ENCODE peak calls at places on chromosomes 7 and 10, in eight cellular contexts. P is heart right ventricle, Z is kidney, Q is left lung, B is tibial nerve, H is H9, J is upper lobe of right lung, N is GM23248. S is an unnamed sample. For H3K4me1, the result is how much of the 10 kb centered on the place peaks cover.

GRCh38 chr7:157046681-157047080 is 36.2 kb upstream of the MNX1 start:
- DNase-seq in P (no peak), Z (no peak), Q (no peak), B (no peak), H (no peak), J (no peak), N (peak), S (no peak)

GRCh38 chr10:51156913-51157312 is 82.6 kb downstream of the PRKG1 start:
- DNase-seq in P (no peak), Z (no peak), Q (no peak), B (no peak), H (no peak), J (no peak), N (peak), S (no peak)

GRCh38 chr10:122362621-122363020 is 11.9 kb upstream of the PLEKHA1 start:
- DNase-seq in P (no peak), Z (no peak), Q (no peak), B (no peak), H (no peak), J (no peak), N (peak), S (no peak)

GRCh38 chr7:134774076-134774475 is 5.4 kb upstream of the CALD1 start:
- DNase-seq in P (no peak), Z (no peak), Q (no peak), B (no peak), H (no peak), J (no peak), N (no peak), S (no peak)

GRCh38 chr10:1152386-1153252 is 96.4 kb downstream of the WDR37 start:
- DNase-seq in P (peak), Z (no peak), Q (no peak), B (no peak), H (no peak), J (peak), N (peak), S (no peak)

GRCh38 chr7:142440219-142441073 is 182.6 kb upstream of the PRSS58 start:
- DNase-seq in P (no peak), Z (no peak), Q (no peak), B (no peak), H (no peak), J (no peak), N (peak), S (no peak)

GRCh38 chr10:36443233-36443632 is 682.2 kb upstream of the ANKRD30A start:
- DNase-seq in P (no peak), Z (no peak), Q (no peak), B (no peak), H (no peak), J (no peak), N (no peak), S (no peak)

GRCh38 chr10:49488056-49488455 is 50.9 kb downstream of the ERCC6 start:
- DNase-seq in P (no peak), Z (no peak), Q (no peak), B (no peak), H (no peak), J (no peak), N (no peak), S (no peak)

GRCh38 chr10:73597346-73597745 is 6.2 kb upstream of the USP54 start:
- DNase-seq in P (no peak), Z (no peak), Q (no peak), B (no peak), H (no peak), J (no peak), N (peak), S (no peak)

GRCh38 chr10:70834448-70835151 is 18.9 kb downstream of the SGPL1 start:
- DNase-seq in P (no peak), Z (no peak), Q (no peak), B (no peak), H (no peak), J (no peak), N (no peak), S (no peak)

GRCh38 chr10:100637785-100638184 is 102.0 kb downstream of the HIF1AN start:
- DNase-seq in P (no peak), Z (no peak), Q (no peak), B (no peak), H (peak), J (no peak), N (peak), S (no peak)

GRCh38 chr7:43758029-43758860 is at the start of gene BLVRA:
- DNase-seq in P (peak), Z (peak), Q (peak), B (peak), H (peak), J (peak), N (peak), S (peak)

GRCh38 chr10:17062009-17062408 is 67.6 kb downstream of the CUBN start:
- DNase-seq in P (no peak), Z (no peak), Q (no peak), B (no peak), H (no peak), J (no peak), N (peak), S (no peak)

GRCh38 chr10:88960854-88961253 is 8.3 kb upstream of the ACTA2 start:
- DNase-seq in P (no peak), Z (no peak), Q (no peak), B (no peak), H (no peak), J (no peak), N (peak), S (no peak)

GRCh38 chr7:157966490-157966889 is 621.1 kb downstream of the PTPRN2 start:
- DNase-seq in P (no peak), Z (no peak), Q (no peak), B (no peak), H (no peak), J (no peak), N (no peak), S (no peak)

GRCh38 chr7:47310020-47310419 is 271.9 kb downstream of the TNS3 start:
- DNase-seq in P (no peak), Z (no peak), Q (no peak), B (no peak), H (no peak), J (no peak), N (no peak), S (no peak)

GRCh38 chr7:98215561-98216495 is 4.6 kb downstream of the BHLHA15 start:
- DNase-seq in P (no peak), Z (peak), Q (peak), B (no peak), H (no peak), J (peak), N (no peak), S (peak)

GRCh38 chr7:5294169-5294987 is 11.6 kb downstream of the SLC29A4 start:
- DNase-seq in P (no peak), Z (no peak), Q (no peak), B (no peak), H (no peak), J (no peak), N (no peak), S (no peak)

GRCh38 chr7:37182011-37182478 is 266.6 kb downstream of the ELMO1 start:
- DNase-seq in P (peak), Z (peak), Q (peak), B (peak), H (peak), J (peak), N (peak), S (peak)

GRCh38 chr7:73904219-73905136 is 43.5 kb downstream of the TMEM270 start:
- DNase-seq in P (no peak), Z (peak), Q (peak), B (no peak), H (peak), J (peak), N (peak), S (peak)

GRCh38 chr7:155803418-155804376 is 8.6 kb downstream of the SHH start:
- DNase-seq in P (no peak), Z (peak), Q (peak), B (no peak), H (peak), J (peak), N (peak), S (peak)

GRCh38 chr7:13953368-13953767 is 36.1 kb downstream of the ETV1 start:
- DNase-seq in P (no peak), Z (no peak), Q (no peak), B (no peak), H (no peak), J (no peak), N (no peak), S (no peak)

GRCh38 chr10:69443354-69443753 is 7.9 kb upstream of the TSPAN15 start:
- DNase-seq in P (no peak), Z (no peak), Q (no peak), B (no peak), H (no peak), J (peak), N (no peak), S (no peak)

GRCh38 chr10:96322275-96322674 is 18.0 kb downstream of the DNTT start:
- DNase-seq in P (no peak), Z (no peak), Q (no peak), B (no peak), H (no peak), J (no peak), N (no peak), S (no peak)

GRCh38 chr7:13770305-13770704 is 219.2 kb downstream of the ETV1 start:
- DNase-seq in P (no peak), Z (no peak), Q (no peak), B (no peak), H (no peak), J (no peak), N (peak), S (no peak)

GRCh38 chr7:151954866-151955820 is 1.1 kb upstream of the GALNTL5 start:
- DNase-seq in P (peak), Z (peak), Q (no peak), B (peak), H (no peak), J (no peak), N (peak), S (no peak)

GRCh38 chr7:91034459-91035368 is 229.5 kb upstream of the FZD1 start:
- DNase-seq in P (peak), Z (no peak), Q (no peak), B (peak), H (peak), J (no peak), N (peak), S (peak)

GRCh38 chr10:78362406-78363022 is 328.9 kb downstream of the RPS24 start:
- DNase-seq in P (no peak), Z (no peak), Q (peak), B (no peak), H (peak), J (no peak), N (peak), S (peak)

GRCh38 chr10:91185239-91185875 is 35.1 kb upstream of the PCGF5 start:
- DNase-seq in P (no peak), Z (peak), Q (no peak), B (no peak), H (no peak), J (no peak), N (peak), S (peak)

GRCh38 chr7:69598487-69599148 is 343 bp downstream of the AUTS2 start:
- DNase-seq in P (peak), Z (peak), Q (peak), B (no peak), H (no peak), J (peak), N (no peak), S (no peak)

GRCh38 chr10:61475449-61475873 is 22.3 kb upstream of the TMEM26 start:
- DNase-seq in P (no peak), Z (no peak), Q (no peak), B (no peak), H (no peak), J (no peak), N (peak), S (no peak)

GRCh38 chr7:148264933-148265557 is 325.5 kb upstream of the C7orf33 start:
- DNase-seq in P (no peak), Z (no peak), Q (no peak), B (no peak), H (peak), J (no peak), N (peak), S (no peak)

GRCh38 chr7:130891254-130892094 is 157.5 kb upstream of the KLF14 start:
- DNase-seq in P (peak), Z (peak), Q (peak), B (peak), H (no peak), J (peak), N (peak), S (peak)

GRCh38 chr10:110311357-110311949 is 6.7 kb upstream of the SMNDC1 start:
- DNase-seq in P (peak), Z (no peak), Q (no peak), B (no peak), H (peak), J (no peak), N (peak), S (no peak)

GRCh38 chr7:135235841-135236240 is 2.2 kb downstream of the STRA8 start:
- DNase-seq in P (no peak), Z (no peak), Q (no peak), B (no peak), H (no peak), J (no peak), N (no peak), S (no peak)

GRCh38 chr10:90318659-90319058 is 539.2 kb downstream of the HTR7 start:
- DNase-seq in P (no peak), Z (no peak), Q (no peak), B (no peak), H (no peak), J (no peak), N (no peak), S (no peak)

GRCh38 chr10:94186722-94187121 is 176.0 kb downstream of the NOC3L start:
- DNase-seq in P (no peak), Z (no peak), Q (no peak), B (no peak), H (no peak), J (no peak), N (no peak), S (no peak)

GRCh38 chr7:50834136-50834535 is 51.4 kb upstream of the GRB10 start:
- DNase-seq in P (no peak), Z (no peak), Q (no peak), B (no peak), H (no peak), J (no peak), N (no peak), S (no peak)

GRCh38 chr10:104450490-104450889 is 96.9 kb downstream of the CFAP58 start:
- DNase-seq in P (no peak), Z (no peak), Q (no peak), B (no peak), H (no peak), J (no peak), N (no peak), S (no peak)
- H3K4me1 ChIP-seq in P (under half), Z (under half), Q (under half), B (under half), H (under half), J (under half), N (under half), S (under half)

GRCh38 chr10:26303366-26303765 is 86.8 kb downstream of the GAD2 start:
- DNase-seq in P (no peak), Z (no peak), Q (no peak), B (no peak), H (no peak), J (no peak), N (no peak), S (no peak)
- H3K27ac ChIP-seq in P (no peak), Z (no peak), Q (no peak), B (no peak), H (no peak), J (no peak), N (no peak), S (no peak)

GRCh38 chr10:79375321-79376077 is 28.2 kb downstream of the PPIF start:
- DNase-seq in P (no peak), Z (peak), Q (no peak), B (no peak), H (peak), J (no peak), N (peak), S (peak)
- H3K4me1 ChIP-seq in P (under half), Z (under half), Q (under half), B (under half), H (under half), J (under half), N (under half), S (under half)

GRCh38 chr10:114396455-114396854 is 7.8 kb downstream of the AFAP1L2 start:
- DNase-seq in P (no peak), Z (no peak), Q (no peak), B (no peak), H (no peak), J (no peak), N (no peak), S (no peak)
- H3K27ac ChIP-seq in P (peak), Z (no peak), Q (no peak), B (peak), H (no peak), J (no peak), N (no peak), S (no peak)

GRCh38 chr7:161786-162185 is 30.6 kb upstream of the FAM20C start:
- DNase-seq in P (no peak), Z (peak), Q (peak), B (no peak), H (no peak), J (peak), N (no peak), S (peak)

GRCh38 chr7:159370-160270 is 32.8 kb upstream of the FAM20C start:
- DNase-seq in P (no peak), Z (peak), Q (no peak), B (no peak), H (no peak), J (peak), N (no peak), S (peak)

GRCh38 chr7:163298-163695 is 29.1 kb upstream of the FAM20C start:
- DNase-seq in P (no peak), Z (peak), Q (peak), B (no peak), H (no peak), J (peak), N (no peak), S (peak)

GRCh38 chr7:162583-163297 is 29.6 kb upstream of the FAM20C start:
- DNase-seq in P (no peak), Z (peak), Q (peak), B (no peak), H (no peak), J (peak), N (peak), S (peak)

DNA sequence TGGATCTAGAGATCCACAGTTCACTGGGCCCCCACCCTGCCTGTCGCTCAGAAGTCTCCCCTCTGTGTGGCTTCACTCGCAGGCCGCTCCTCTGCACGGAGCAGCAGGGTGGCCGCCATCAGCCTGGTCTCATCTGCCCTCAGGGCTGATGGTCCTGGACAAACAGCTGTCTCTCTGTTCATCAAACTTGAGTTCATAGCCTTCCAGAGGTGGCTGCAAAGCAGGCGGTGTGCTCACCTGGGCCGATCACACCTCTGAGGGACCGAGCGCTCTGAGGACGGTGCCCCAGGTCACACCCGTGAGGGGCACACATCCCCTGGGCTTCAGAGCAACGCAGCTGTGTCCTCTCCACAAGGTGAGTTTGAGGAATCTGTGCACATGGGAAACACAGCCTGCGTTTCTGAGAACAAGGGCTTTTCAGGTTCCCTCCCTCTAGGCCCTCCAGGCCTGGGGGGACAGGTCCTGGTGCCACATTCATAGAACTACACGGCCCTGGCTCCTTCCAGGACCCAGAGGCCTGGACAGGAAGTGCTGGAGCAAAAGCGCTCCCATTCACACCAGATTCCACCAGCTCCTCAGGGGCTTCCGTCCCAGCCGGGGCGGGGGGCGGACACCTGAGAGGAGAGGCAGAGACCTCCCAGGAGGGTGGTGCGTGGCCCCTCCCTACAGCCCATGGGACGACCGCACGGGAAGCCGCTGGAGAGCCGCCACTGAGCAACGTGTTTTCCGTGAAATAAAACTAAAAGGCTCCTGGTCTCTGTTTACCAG is 31.2 kb upstream of the FAM20C start:
- DNase-seq in P (no peak), Z (peak), Q (peak), B (no peak), H (no peak), J (peak), N (no peak), S (peak)
- H3K4me1 ChIP-seq in P (under half), Z (under half), Q (under half), B (under half), H (under half), J (under half), N (under half), S (under half)

GRCh38 chr10:4170181-4170580 is 385.2 kb upstream of the KLF6 start:
- DNase-seq in P (no peak), Z (no peak), Q (no peak), B (no peak), H (no peak), J (no peak), N (no peak), S (no peak)
- H3K27ac ChIP-seq in P (no peak), Z (no peak), Q (no peak), B (no peak), H (no peak), J (no peak), N (no peak), S (no peak)

GRCh38 chr7:32602470-32602869 is 107.2 kb downstream of the AVL9 start:
- DNase-seq in P (no peak), Z (no peak), Q (no peak), B (no peak), H (no peak), J (no peak), N (no peak), S (no peak)
- H3K4me1 ChIP-seq in P (under half), Z (under half), Q (under half), B (under half), H (under half), J (under half), N (under half), S (under half)

GRCh38 chr10:59864141-59864962 is 42.0 kb downstream of the CCDC6 start:
- DNase-seq in P (no peak), Z (no peak), Q (no peak), B (no peak), H (no peak), J (no peak), N (no peak), S (no peak)
- H3K27ac ChIP-seq in P (peak), Z (peak), Q (no peak), B (no peak), H (no peak), J (peak), N (no peak), S (peak)